ENCODE peak calls at places on chromosomes 6 and 20, in seven cellular contexts. H is neural crest cell, M is PC-3, J is cardiac fibroblast, Y is neural progenitor cell, E is Caco-2, C is stomach. T is an unnamed sample.

GRCh38 chr20:34549291-34549928 is 9.1 kb upstream of the MAP1LC3A start:
- DNase-seq in H (no peak), M (peak), J (peak), Y (peak), E (peak), C (no peak), T (no peak)

GRCh38 chr6:114154812-114155211 is 183.9 kb upstream of the HDAC2 start:
- DNase-seq in H (no peak), M (no peak), J (no peak), Y (no peak), E (no peak), C (no peak), T (no peak)

GRCh38 chr6:160060221-160060620 is 61.4 kb upstream of the SLC22A1 start:
- DNase-seq in H (no peak), M (no peak), J (no peak), Y (no peak), E (no peak), C (no peak), T (no peak)

GRCh38 chr20:36061754-36062153 is 92.8 kb upstream of the EPB41L1 start:
- DNase-seq in H (no peak), M (no peak), J (no peak), Y (no peak), E (no peak), C (no peak), T (no peak)

GRCh38 chr6:67544851-67545452 is 1090.1 kb upstream of the ADGRB3 start:
- DNase-seq in H (no peak), M (no peak), J (peak), Y (no peak), E (no peak), C (no peak), T (no peak)

GRCh38 chr6:113120214-113120576 is 737.0 kb upstream of the MARCKS start:
- DNase-seq in H (no peak), M (peak), J (peak), Y (no peak), E (no peak), C (no peak), T (no peak)

GRCh38 chr6:90610671-90611542 is 24.0 kb upstream of the MAP3K7 start:
- DNase-seq in H (peak), M (no peak), J (peak), Y (peak), E (peak), C (no peak), T (peak)

GRCh38 chr6:168155193-168155592 is 76.2 kb upstream of the FRMD1 start:
- DNase-seq in H (no peak), M (peak), J (no peak), Y (no peak), E (no peak), C (no peak), T (no peak)

GRCh38 chr20:12882832-12883506 is 125.8 kb upstream of the SPTLC3 start:
- DNase-seq in H (no peak), M (no peak), J (peak), Y (no peak), E (no peak), C (no peak), T (no peak)

GRCh38 chr20:10530883-10531282 is 95.8 kb downstream of the SLX4IP start:
- DNase-seq in H (no peak), M (no peak), J (no peak), Y (no peak), E (no peak), C (no peak), T (no peak)

GRCh38 chr20:34062651-34063482 is 49.2 kb downstream of the EIF2S2 start:
- DNase-seq in H (no peak), M (no peak), J (peak), Y (no peak), E (no peak), C (no peak), T (no peak)

GRCh38 chr20:10323729-10324128 is 105.1 kb downstream of the SNAP25 start:
- DNase-seq in H (no peak), M (no peak), J (no peak), Y (no peak), E (no peak), C (no peak), T (no peak)

GRCh38 chr20:37886851-37887297 is 16.1 kb upstream of the VSTM2L start:
- DNase-seq in H (no peak), M (no peak), J (peak), Y (no peak), E (no peak), C (peak), T (no peak)

GRCh38 chr20:11271319-11271718 is 597.5 kb upstream of the JAG1 start:
- DNase-seq in H (no peak), M (no peak), J (no peak), Y (peak), E (peak), C (no peak), T (no peak)

GRCh38 chr6:36230376-36230775 is 33.8 kb downstream of the BRPF3 start:
- DNase-seq in H (no peak), M (no peak), J (no peak), Y (no peak), E (no peak), C (no peak), T (no peak)

GRCh38 chr6:36229223-36229622 is 32.7 kb downstream of the BRPF3 start:
- DNase-seq in H (no peak), M (no peak), J (no peak), Y (no peak), E (no peak), C (no peak), T (no peak)

GRCh38 chr6:36226648-36227047 is 30.1 kb downstream of the BRPF3 start:
- DNase-seq in H (no peak), M (no peak), J (no peak), Y (no peak), E (no peak), C (no peak), T (no peak)

GRCh38 chr6:36224918-36225461 is 28.4 kb downstream of the BRPF3 start:
- DNase-seq in H (no peak), M (peak), J (peak), Y (no peak), E (no peak), C (no peak), T (no peak)

GRCh38 chr6:36227379-36228344 is 31.1 kb downstream of the BRPF3 start:
- DNase-seq in H (no peak), M (no peak), J (no peak), Y (no peak), E (peak), C (no peak), T (no peak)
- TF ChIP-seq CTCF in H (no peak), M (no peak), J (no peak), Y (no peak), E (no peak), C (no peak), T (no peak)

GRCh38 chr20:18977441-18977840 is 163.9 kb downstream of the SCP2D1 start:
- DNase-seq in H (no peak), M (no peak), J (no peak), Y (no peak), E (no peak), C (no peak), T (no peak)
- TF ChIP-seq CTCF in H (no peak), M (no peak), J (no peak), Y (no peak), E (no peak), C (no peak), T (no peak)

GRCh38 chr20:8398289-8399051 is 266.4 kb downstream of the PLCB1 start:
- DNase-seq in H (no peak), M (no peak), J (no peak), Y (no peak), E (no peak), C (no peak), T (no peak)
- TF ChIP-seq CTCF in H (peak), M (no peak), J (peak), Y (peak), E (no peak), C (no peak), T (peak)

GRCh38 chr6:140828833-140829232 is 1303.9 kb upstream of the GJE1 start:
- DNase-seq in H (no peak), M (no peak), J (no peak), Y (no peak), E (no peak), C (no peak), T (no peak)
- TF ChIP-seq CTCF in H (no peak), M (no peak), J (no peak), Y (no peak), E (no peak), C (no peak), T (no peak)

DNA sequence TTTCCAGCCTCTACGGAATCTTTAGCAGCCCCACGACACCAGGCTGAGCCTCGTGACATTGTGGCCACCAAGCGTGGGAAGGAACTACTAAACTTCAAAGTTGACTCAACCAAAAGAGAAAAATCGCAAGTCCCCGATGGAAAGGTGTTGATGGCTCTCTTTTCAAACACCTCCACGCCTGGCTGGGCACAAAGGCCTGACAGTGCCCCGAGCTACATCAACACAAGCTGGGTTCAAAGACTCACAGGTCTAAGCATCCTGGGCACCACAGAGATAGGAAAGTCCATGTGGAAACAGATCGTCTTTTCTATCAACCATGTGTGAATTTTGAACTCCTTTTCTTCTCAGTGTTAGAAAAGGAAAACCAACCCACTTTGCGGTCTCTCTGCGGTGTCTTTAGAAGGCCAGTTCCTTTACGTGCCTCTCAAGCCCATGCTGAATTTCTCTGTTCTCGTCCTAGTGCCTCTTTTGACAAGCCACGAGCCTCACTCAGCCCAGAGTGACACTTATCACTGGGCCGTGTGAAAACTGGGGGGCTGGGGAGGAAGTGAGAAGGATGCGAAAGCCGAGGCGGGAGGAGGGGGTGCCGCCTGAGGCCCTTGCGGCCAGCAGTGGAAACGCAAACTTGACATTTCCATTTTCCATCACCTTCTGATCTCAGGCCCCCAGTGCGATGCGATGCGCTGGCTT is 59.4 kb downstream of the GFOD1 start:
- DNase-seq in H (no peak), M (no peak), J (no peak), Y (no peak), E (no peak), C (peak), T (no peak)
- TF ChIP-seq CTCF in H (no peak), M (no peak), J (no peak), Y (peak), E (no peak), C (peak), T (peak)

GRCh38 chr6:87214831-87215230 is 59.5 kb downstream of the ZNF292 start:
- DNase-seq in H (no peak), M (no peak), J (no peak), Y (no peak), E (no peak), C (no peak), T (no peak)

GRCh38 chr6:87212596-87212995 is 57.2 kb downstream of the ZNF292 start:
- DNase-seq in H (no peak), M (no peak), J (no peak), Y (no peak), E (no peak), C (no peak), T (no peak)

GRCh38 chr6:87209812-87210211 is 54.4 kb downstream of the ZNF292 start:
- DNase-seq in H (no peak), M (no peak), J (no peak), Y (no peak), E (no peak), C (no peak), T (no peak)

GRCh38 chr6:87213364-87213763 is 58.0 kb downstream of the ZNF292 start:
- DNase-seq in H (no peak), M (peak), J (no peak), Y (no peak), E (peak), C (no peak), T (no peak)

GRCh38 chr6:87210979-87211378 is 55.6 kb downstream of the ZNF292 start:
- DNase-seq in H (no peak), M (no peak), J (no peak), Y (no peak), E (no peak), C (no peak), T (no peak)
- TF ChIP-seq CTCF in H (no peak), M (no peak), J (no peak), Y (no peak), E (no peak), C (no peak), T (no peak)

T was measured in progenitor cell of endocrine pancreas.